ENCODE peak calls at places on chromosome 19, in ten cellular contexts. One of them, this sample, is unnamed.

GRCh38 chr19:28424662-28425430 is 788.1 kb downstream of the UQCRFS1 start:
- DNase-seq in stomach: no peak
- DNase-seq in HFFc6: no peak
- DNase-seq in fibroblast of villous mesenchyme: no peak
- DNase-seq in Peyer's patch: no peak
- DNase-seq in WTC11: no peak
- DNase-seq in nephron progenitor cell: no peak
- DNase-seq in sigmoid colon: no peak
- DNase-seq in AG04450: no peak
- DNase-seq in coronary artery: no peak
- DNase-seq in this sample: no peak

GRCh38 chr19:46133101-46133627 is 8.7 kb upstream of the IGFL3 start:
- DNase-seq in Peyer's patch: no peak
- DNase-seq in fibroblast of villous mesenchyme: peak
- DNase-seq in stomach: no peak
- DNase-seq in WTC11: peak
- DNase-seq in sigmoid colon: no peak
- DNase-seq in nephron progenitor cell: peak
- DNase-seq in AG04450: peak
- DNase-seq in coronary artery: no peak
- DNase-seq in HFFc6: peak
- DNase-seq in this sample: peak

GRCh38 chr19:37979547-37980082 is 72.6 kb downstream of the SIPA1L3 start:
- DNase-seq in AG04450: no peak
- DNase-seq in fibroblast of villous mesenchyme: no peak
- DNase-seq in stomach: peak
- DNase-seq in HFFc6: no peak
- DNase-seq in WTC11: no peak
- DNase-seq in sigmoid colon: no peak
- DNase-seq in coronary artery: no peak
- DNase-seq in Peyer's patch: peak
- DNase-seq in nephron progenitor cell: no peak
- DNase-seq in this sample: no peak

GRCh38 chr19:1102407-1103106 is 1.2 kb upstream of the GPX4 start:
- DNase-seq in HFFc6: peak
- DNase-seq in fibroblast of villous mesenchyme: peak
- DNase-seq in AG04450: peak
- DNase-seq in sigmoid colon: no peak
- DNase-seq in coronary artery: peak
- DNase-seq in stomach: peak
- DNase-seq in WTC11: no peak
- DNase-seq in Peyer's patch: no peak
- DNase-seq in nephron progenitor cell: no peak
- DNase-seq in this sample: peak

GRCh38 chr19:39192846-39193245 is 3.9 kb upstream of the NCCRP1 start:
- DNase-seq in AG04450: no peak
- DNase-seq in HFFc6: no peak
- DNase-seq in sigmoid colon: no peak
- DNase-seq in stomach: no peak
- DNase-seq in Peyer's patch: no peak
- DNase-seq in nephron progenitor cell: no peak
- DNase-seq in fibroblast of villous mesenchyme: peak
- DNase-seq in WTC11: no peak
- DNase-seq in coronary artery: peak
- DNase-seq in this sample: no peak

GRCh38 chr19:5251096-5252065 is 89.2 kb downstream of the PTPRS start:
- DNase-seq in HFFc6: no peak
- DNase-seq in Peyer's patch: no peak
- DNase-seq in fibroblast of villous mesenchyme: no peak
- DNase-seq in nephron progenitor cell: peak
- DNase-seq in stomach: no peak
- DNase-seq in WTC11: peak
- DNase-seq in coronary artery: no peak
- DNase-seq in AG04450: no peak
- DNase-seq in sigmoid colon: no peak
- DNase-seq in this sample: no peak

GRCh38 chr19:29878973-29879654 is 62.9 kb upstream of the URI1 start:
- DNase-seq in WTC11: peak
- DNase-seq in fibroblast of villous mesenchyme: no peak
- DNase-seq in Peyer's patch: no peak
- DNase-seq in nephron progenitor cell: no peak
- DNase-seq in sigmoid colon: no peak
- DNase-seq in AG04450: no peak
- DNase-seq in HFFc6: peak
- DNase-seq in coronary artery: no peak
- DNase-seq in stomach: no peak
- DNase-seq in this sample: peak

GRCh38 chr19:31350693-31351211 is 1.5 kb upstream of the TSHZ3 start:
- DNase-seq in HFFc6: peak
- DNase-seq in nephron progenitor cell: peak
- DNase-seq in fibroblast of villous mesenchyme: peak
- DNase-seq in WTC11: peak
- DNase-seq in Peyer's patch: no peak
- DNase-seq in AG04450: no peak
- DNase-seq in coronary artery: no peak
- DNase-seq in stomach: peak
- DNase-seq in sigmoid colon: no peak
- DNase-seq in this sample: no peak

GRCh38 chr19:47444388-47444821 is 25.1 kb upstream of the MEIS3 start:
- DNase-seq in coronary artery: no peak
- DNase-seq in stomach: no peak
- DNase-seq in Peyer's patch: no peak
- DNase-seq in WTC11: peak
- DNase-seq in fibroblast of villous mesenchyme: no peak
- DNase-seq in sigmoid colon: no peak
- DNase-seq in HFFc6: no peak
- DNase-seq in AG04450: no peak
- DNase-seq in nephron progenitor cell: peak
- DNase-seq in this sample: no peak

GRCh38 chr19:3586124-3586626 is 897 bp downstream of the GIPC3 start:
- DNase-seq in sigmoid colon: no peak
- DNase-seq in coronary artery: no peak
- DNase-seq in AG04450: no peak
- DNase-seq in stomach: no peak
- DNase-seq in Peyer's patch: no peak
- DNase-seq in HFFc6: no peak
- DNase-seq in nephron progenitor cell: peak
- DNase-seq in WTC11: peak
- DNase-seq in fibroblast of villous mesenchyme: no peak
- DNase-seq in this sample: no peak

GRCh38 chr19:47315125-47315821 is 5.6 kb downstream of the C5AR1 start:
- DNase-seq in fibroblast of villous mesenchyme: peak
- DNase-seq in coronary artery: no peak
- DNase-seq in nephron progenitor cell: no peak
- DNase-seq in Peyer's patch: no peak
- DNase-seq in WTC11: no peak
- DNase-seq in stomach: peak
- DNase-seq in AG04450: peak
- DNase-seq in sigmoid colon: peak
- DNase-seq in HFFc6: peak
- DNase-seq in this sample: peak

GRCh38 chr19:8571006-8571411 is 6.2 kb downstream of the MYO1F start:
- DNase-seq in Peyer's patch: peak
- DNase-seq in HFFc6: peak
- DNase-seq in nephron progenitor cell: no peak
- DNase-seq in stomach: peak
- DNase-seq in fibroblast of villous mesenchyme: peak
- DNase-seq in coronary artery: no peak
- DNase-seq in WTC11: no peak
- DNase-seq in sigmoid colon: no peak
- DNase-seq in AG04450: no peak
- DNase-seq in this sample: no peak

GRCh38 chr19:13150187-13150918 is at the start of the genes IER2 and STX10:
- DNase-seq in coronary artery: peak
- DNase-seq in nephron progenitor cell: peak
- DNase-seq in HFFc6: peak
- DNase-seq in fibroblast of villous mesenchyme: peak
- DNase-seq in stomach: peak
- DNase-seq in sigmoid colon: peak
- DNase-seq in Peyer's patch: peak
- DNase-seq in AG04450: peak
- DNase-seq in WTC11: peak
- DNase-seq in this sample: no peak
- TF ChIP-seq CTCF in coronary artery: no peak
- TF ChIP-seq CTCF in nephron progenitor cell: peak
- TF ChIP-seq CTCF in HFFc6: peak
- TF ChIP-seq CTCF in fibroblast of villous mesenchyme: peak
- TF ChIP-seq CTCF in stomach: peak
- TF ChIP-seq CTCF in sigmoid colon: no peak
- TF ChIP-seq CTCF in Peyer's patch: peak
- TF ChIP-seq CTCF in AG04450: peak
- TF ChIP-seq CTCF in WTC11: no peak
- TF ChIP-seq CTCF in this sample: no peak

GRCh38 chr19:34733266-34733825 is 697 bp upstream of the ZNF181 start:
- DNase-seq in sigmoid colon: peak
- DNase-seq in fibroblast of villous mesenchyme: no peak
- DNase-seq in nephron progenitor cell: peak
- DNase-seq in stomach: no peak
- DNase-seq in coronary artery: peak
- DNase-seq in Peyer's patch: peak
- DNase-seq in WTC11: peak
- DNase-seq in HFFc6: no peak
- DNase-seq in AG04450: no peak
- DNase-seq in this sample: no peak

GRCh38 chr19:34732548-34733255 is 1.3 kb upstream of the ZNF181 start:
- DNase-seq in fibroblast of villous mesenchyme: no peak
- DNase-seq in stomach: no peak
- DNase-seq in AG04450: no peak
- DNase-seq in nephron progenitor cell: no peak
- DNase-seq in Peyer's patch: no peak
- DNase-seq in HFFc6: no peak
- DNase-seq in WTC11: no peak
- DNase-seq in coronary artery: no peak
- DNase-seq in sigmoid colon: no peak
- DNase-seq in this sample: no peak

GRCh38 chr19:34731964-34732363 is 2.1 kb upstream of the ZNF181 start:
- DNase-seq in stomach: no peak
- DNase-seq in HFFc6: no peak
- DNase-seq in sigmoid colon: no peak
- DNase-seq in nephron progenitor cell: no peak
- DNase-seq in AG04450: no peak
- DNase-seq in fibroblast of villous mesenchyme: no peak
- DNase-seq in Peyer's patch: no peak
- DNase-seq in WTC11: no peak
- DNase-seq in coronary artery: no peak
- DNase-seq in this sample: no peak

GRCh38 chr19:34734601-34735103 is 609 bp downstream of the ZNF181 start:
- DNase-seq in HFFc6: no peak
- DNase-seq in WTC11: no peak
- DNase-seq in AG04450: no peak
- DNase-seq in fibroblast of villous mesenchyme: no peak
- DNase-seq in stomach: no peak
- DNase-seq in sigmoid colon: no peak
- DNase-seq in nephron progenitor cell: no peak
- DNase-seq in coronary artery: no peak
- DNase-seq in Peyer's patch: no peak
- DNase-seq in this sample: no peak

GRCh38 chr19:34733826-34734600 is at the start of gene ZNF181:
- DNase-seq in coronary artery: peak
- DNase-seq in nephron progenitor cell: peak
- DNase-seq in HFFc6: peak
- DNase-seq in stomach: peak
- DNase-seq in WTC11: peak
- DNase-seq in sigmoid colon: peak
- DNase-seq in Peyer's patch: peak
- DNase-seq in AG04450: peak
- DNase-seq in fibroblast of villous mesenchyme: peak
- DNase-seq in this sample: peak
- TF ChIP-seq CTCF in coronary artery: no peak
- TF ChIP-seq CTCF in nephron progenitor cell: no peak
- TF ChIP-seq CTCF in HFFc6: no peak
- TF ChIP-seq CTCF in stomach: no peak
- TF ChIP-seq CTCF in WTC11: no peak
- TF ChIP-seq CTCF in sigmoid colon: no peak
- TF ChIP-seq CTCF in Peyer's patch: no peak
- TF ChIP-seq CTCF in AG04450: no peak
- TF ChIP-seq CTCF in fibroblast of villous mesenchyme: no peak
- TF ChIP-seq CTCF in this sample: no peak

DNA sequence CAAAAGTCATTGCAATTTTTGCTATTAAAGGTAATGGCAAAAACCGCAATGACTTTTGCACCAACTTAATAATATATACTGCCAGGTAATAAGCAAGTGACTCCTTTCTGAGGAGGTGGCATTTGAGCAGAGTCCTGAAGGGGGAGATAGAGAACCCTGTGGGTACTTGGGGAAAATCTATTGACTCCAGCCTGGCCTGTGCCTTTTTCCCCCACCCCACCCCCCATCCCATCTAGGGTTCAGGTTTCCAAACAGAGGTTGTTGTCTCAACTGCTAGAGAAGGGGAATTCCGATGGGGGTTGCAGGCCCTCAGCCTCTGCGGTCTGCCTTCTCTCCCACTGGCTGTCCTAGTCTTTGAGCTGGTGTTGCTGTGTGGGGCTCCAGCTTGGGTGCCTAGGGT is 11.5 kb downstream of the S1PR2 start:
- DNase-seq in fibroblast of villous mesenchyme: peak
- DNase-seq in nephron progenitor cell: peak
- DNase-seq in WTC11: peak
- DNase-seq in sigmoid colon: no peak
- DNase-seq in Peyer's patch: no peak
- DNase-seq in HFFc6: no peak
- DNase-seq in coronary artery: no peak
- DNase-seq in stomach: no peak
- DNase-seq in AG04450: peak
- DNase-seq in this sample: no peak
- TF ChIP-seq CTCF in fibroblast of villous mesenchyme: peak
- TF ChIP-seq CTCF in nephron progenitor cell: peak
- TF ChIP-seq CTCF in WTC11: peak
- TF ChIP-seq CTCF in sigmoid colon: no peak
- TF ChIP-seq CTCF in Peyer's patch: peak
- TF ChIP-seq CTCF in HFFc6: peak
- TF ChIP-seq CTCF in coronary artery: no peak
- TF ChIP-seq CTCF in stomach: no peak
- TF ChIP-seq CTCF in AG04450: peak
- TF ChIP-seq CTCF in this sample: no peak

GRCh38 chr19:34171877-34172660 is at the start of gene LSM14A:
- DNase-seq in sigmoid colon: peak
- DNase-seq in Peyer's patch: peak
- DNase-seq in coronary artery: peak
- DNase-seq in AG04450: peak
- DNase-seq in fibroblast of villous mesenchyme: peak
- DNase-seq in nephron progenitor cell: peak
- DNase-seq in stomach: peak
- DNase-seq in HFFc6: peak
- DNase-seq in WTC11: peak
- DNase-seq in this sample: peak
- TF ChIP-seq CTCF in sigmoid colon: no peak
- TF ChIP-seq CTCF in Peyer's patch: peak
- TF ChIP-seq CTCF in coronary artery: no peak
- TF ChIP-seq CTCF in AG04450: no peak
- TF ChIP-seq CTCF in fibroblast of villous mesenchyme: no peak
- TF ChIP-seq CTCF in nephron progenitor cell: no peak
- TF ChIP-seq CTCF in stomach: no peak
- TF ChIP-seq CTCF in HFFc6: no peak
- TF ChIP-seq CTCF in WTC11: no peak
- TF ChIP-seq CTCF in this sample: no peak

GRCh38 chr19:50696065-50696425 is 23.6 kb downstream of the SHANK1 start:
- DNase-seq in Peyer's patch: no peak
- DNase-seq in AG04450: no peak
- DNase-seq in stomach: no peak
- DNase-seq in HFFc6: no peak
- DNase-seq in coronary artery: no peak
- DNase-seq in sigmoid colon: no peak
- DNase-seq in fibroblast of villous mesenchyme: no peak
- DNase-seq in WTC11: no peak
- DNase-seq in nephron progenitor cell: no peak
- DNase-seq in this sample: no peak
- TF ChIP-seq CTCF in Peyer's patch: no peak
- TF ChIP-seq CTCF in AG04450: no peak
- TF ChIP-seq CTCF in stomach: no peak
- TF ChIP-seq CTCF in HFFc6: no peak
- TF ChIP-seq CTCF in coronary artery: no peak
- TF ChIP-seq CTCF in sigmoid colon: no peak
- TF ChIP-seq CTCF in fibroblast of villous mesenchyme: no peak
- TF ChIP-seq CTCF in WTC11: no peak
- TF ChIP-seq CTCF in nephron progenitor cell: no peak
- TF ChIP-seq CTCF in this sample: no peak

This sample was measured in Panc1.